ENCODE peak calls at places on chromosomes 1 and 21, in seven cellular contexts. H, N, L, W, X, Z and P are unnamed samples.

GRCh38 chr1:54132485-54132884 is 20.3 kb downstream of the CDCP2 start:
- DNase-seq in H (no peak), N (no peak), L (no peak), W (no peak), X (no peak), Z (peak), P (no peak)

GRCh38 chr1:21064057-21064456 is 112.6 kb downstream of the EIF4G3 start:
- DNase-seq in H (peak), N (no peak), L (no peak), W (no peak), X (no peak), Z (no peak), P (no peak)

GRCh38 chr1:3471356-3472087 is 17.1 kb downstream of the ARHGEF16 start:
- DNase-seq in H (peak), N (peak), L (peak), W (peak), X (no peak), Z (peak), P (no peak)

GRCh38 chr1:27496604-27497155 is 6.7 kb upstream of the WASF2 start:
- DNase-seq in H (peak), N (peak), L (no peak), W (peak), X (peak), Z (peak), P (peak)

GRCh38 chr1:110672001-110672752 is 2.6 kb downstream of the KCNA3 start:
- DNase-seq in H (peak), N (peak), L (no peak), W (peak), X (peak), Z (peak), P (no peak)

GRCh38 chr1:244460195-244460594 is 878 bp upstream of the CATSPERE start:
- DNase-seq in H (peak), N (peak), L (no peak), W (peak), X (no peak), Z (no peak), P (no peak)

GRCh38 chr1:45543599-45544417 is 6.8 kb upstream of the AKR1A1 start:
- DNase-seq in H (peak), N (no peak), L (no peak), W (peak), X (no peak), Z (no peak), P (no peak)

GRCh38 chr1:11531314-11531870 is 52.4 kb downstream of the DISP3 start:
- DNase-seq in H (peak), N (no peak), L (no peak), W (peak), X (no peak), Z (no peak), P (no peak)

GRCh38 chr1:155873860-155874259 is 14.5 kb downstream of the SYT11 start:
- DNase-seq in H (no peak), N (peak), L (no peak), W (no peak), X (no peak), Z (peak), P (no peak)

GRCh38 chr1:156025873-156026272 is 5.1 kb upstream of the SSR2 start:
- DNase-seq in H (peak), N (peak), L (peak), W (peak), X (no peak), Z (peak), P (no peak)

GRCh38 chr1:206511362-206512064 is 4.2 kb downstream of the RASSF5 start:
- DNase-seq in H (peak), N (no peak), L (no peak), W (peak), X (no peak), Z (no peak), P (no peak)

GRCh38 chr1:168628807-168629206 is 52.4 kb downstream of the XCL1 start:
- DNase-seq in H (peak), N (no peak), L (no peak), W (no peak), X (no peak), Z (peak), P (no peak)

GRCh38 chr1:234375672-234376071 is 2.4 kb downstream of the COA6 start:
- DNase-seq in H (no peak), N (no peak), L (no peak), W (no peak), X (no peak), Z (no peak), P (no peak)

GRCh38 chr21:14243461-14243860 is 27.5 kb downstream of the RBM11 start:
- DNase-seq in H (no peak), N (peak), L (no peak), W (no peak), X (no peak), Z (no peak), P (no peak)

GRCh38 chr1:8370046-8370881 is 52.4 kb downstream of the SLC45A1 start:
- DNase-seq in H (no peak), N (peak), L (peak), W (peak), X (no peak), Z (peak), P (no peak)

GRCh38 chr1:51837243-51837642 is 41.3 kb downstream of the NRDC start:
- DNase-seq in H (no peak), N (no peak), L (no peak), W (no peak), X (no peak), Z (no peak), P (no peak)

GRCh38 chr21:43909736-43910455 is 44.9 kb downstream of the AGPAT3 start:
- DNase-seq in H (no peak), N (no peak), L (no peak), W (no peak), X (no peak), Z (no peak), P (no peak)

GRCh38 chr1:212465311-212465710 is 32.6 kb downstream of the NENF start:
- DNase-seq in H (no peak), N (no peak), L (no peak), W (no peak), X (no peak), Z (no peak), P (no peak)

GRCh38 chr1:232873412-232873811 is 68.2 kb downstream of the MAP10 start:
- DNase-seq in H (no peak), N (no peak), L (no peak), W (no peak), X (no peak), Z (no peak), P (no peak)

GRCh38 chr1:198671136-198671535 is 32.3 kb downstream of the PTPRC start:
- DNase-seq in H (no peak), N (no peak), L (no peak), W (no peak), X (no peak), Z (no peak), P (no peak)

GRCh38 chr1:109950509-109950908 is 34.1 kb upstream of the AHCYL1 start:
- DNase-seq in H (no peak), N (no peak), L (no peak), W (no peak), X (no peak), Z (no peak), P (no peak)

GRCh38 chr1:192516776-192517297 is 58.7 kb upstream of the RGS1 start:
- DNase-seq in H (no peak), N (peak), L (no peak), W (no peak), X (no peak), Z (no peak), P (no peak)

GRCh38 chr21:43703068-43703880 is 15.7 kb upstream of the PDXK start:
- DNase-seq in H (peak), N (no peak), L (no peak), W (peak), X (no peak), Z (peak), P (peak)

GRCh38 chr1:17118268-17118667 is 983 bp downstream of the PADI2 start:
- DNase-seq in H (no peak), N (no peak), L (no peak), W (peak), X (no peak), Z (no peak), P (no peak)

GRCh38 chr1:112706505-112707216 is at the start of gene RHOC:
- DNase-seq in H (peak), N (peak), L (peak), W (peak), X (peak), Z (peak), P (no peak)

GRCh38 chr1:188117436-188117835 is 1288.7 kb downstream of the PLA2G4A start:
- DNase-seq in H (no peak), N (no peak), L (no peak), W (no peak), X (no peak), Z (no peak), P (no peak)

GRCh38 chr1:237166031-237166430 is 124.0 kb downstream of the RYR2 start:
- DNase-seq in H (no peak), N (no peak), L (no peak), W (no peak), X (no peak), Z (no peak), P (no peak)

GRCh38 chr1:53128401-53128800 is 14.0 kb downstream of the SLC1A7 start:
- DNase-seq in H (no peak), N (no peak), L (no peak), W (no peak), X (no peak), Z (no peak), P (no peak)

GRCh38 chr1:63327417-63328139 is 5.2 kb downstream of the FOXD3 start:
- DNase-seq in H (peak), N (peak), L (peak), W (peak), X (no peak), Z (peak), P (peak)

GRCh38 chr21:42009018-42009830 is 936 bp downstream of the ZBTB21 start:
- DNase-seq in H (peak), N (peak), L (peak), W (peak), X (peak), Z (peak), P (no peak)

GRCh38 chr1:25442178-25442577 is 11.5 kb downstream of the MACO1 start:
- DNase-seq in H (peak), N (no peak), L (no peak), W (no peak), X (no peak), Z (peak), P (no peak)

GRCh38 chr1:2441746-2442145 is 29.4 kb upstream of the PEX10 start:
- DNase-seq in H (no peak), N (no peak), L (no peak), W (no peak), X (no peak), Z (no peak), P (no peak)
- H3K27ac ChIP-seq in H (no peak), N (no peak), L (no peak), W (no peak), X (no peak), Z (no peak), P (no peak)

GRCh38 chr1:246106342-246106763 is 400.7 kb downstream of the SMYD3 start:
- DNase-seq in H (no peak), N (peak), L (no peak), W (no peak), X (no peak), Z (no peak), P (no peak)
- H3K27ac ChIP-seq in H (no peak), N (no peak), L (no peak), W (no peak), X (no peak), Z (no peak), P (no peak)

GRCh38 chr1:225413708-225414375 is 14.0 kb downstream of the LBR start:
- DNase-seq in H (peak), N (no peak), L (no peak), W (no peak), X (no peak), Z (no peak), P (no peak)
- H3K27ac ChIP-seq in H (no peak), N (no peak), L (no peak), W (no peak), X (no peak), Z (no peak), P (no peak)

GRCh38 chr1:30263888-30264671 is 459.3 kb downstream of the MATN1 start:
- DNase-seq in H (no peak), N (no peak), L (no peak), W (no peak), X (no peak), Z (no peak), P (no peak)

GRCh38 chr1:30265127-30266070 is 458.0 kb downstream of the MATN1 start:
- DNase-seq in H (no peak), N (no peak), L (no peak), W (no peak), X (no peak), Z (no peak), P (no peak)

GRCh38 chr1:30262158-30262557 is 461.2 kb downstream of the MATN1 start:
- DNase-seq in H (no peak), N (no peak), L (no peak), W (no peak), X (no peak), Z (no peak), P (no peak)

GRCh38 chr1:30264672-30265025 is 458.7 kb downstream of the MATN1 start:
- DNase-seq in H (no peak), N (no peak), L (no peak), W (no peak), X (no peak), Z (no peak), P (no peak)

DNA sequence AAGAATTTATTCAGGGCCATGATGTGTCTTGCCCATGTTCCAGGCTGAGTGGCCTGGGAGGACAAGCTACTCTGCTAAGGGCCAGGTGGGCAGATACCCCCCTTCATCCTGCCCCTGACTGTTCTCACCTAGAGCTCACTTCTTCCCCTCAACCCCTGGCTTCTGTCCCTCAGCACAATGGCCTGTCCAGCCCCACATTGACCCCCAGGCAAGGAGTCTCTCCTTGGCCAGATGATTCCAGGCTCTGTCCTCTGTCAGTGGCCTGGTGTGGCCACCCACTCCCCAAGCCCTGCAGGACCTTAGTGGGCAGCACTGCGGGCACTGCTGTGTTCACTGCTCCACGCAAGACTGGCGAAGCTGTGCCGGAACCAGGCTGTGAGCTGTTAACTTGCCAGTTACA is 460.0 kb downstream of the MATN1 start:
- DNase-seq in H (no peak), N (no peak), L (no peak), W (no peak), X (no peak), Z (no peak), P (no peak)
- H3K27ac ChIP-seq in H (no peak), N (peak), L (no peak), W (no peak), X (no peak), Z (no peak), P (no peak)

DNA sequence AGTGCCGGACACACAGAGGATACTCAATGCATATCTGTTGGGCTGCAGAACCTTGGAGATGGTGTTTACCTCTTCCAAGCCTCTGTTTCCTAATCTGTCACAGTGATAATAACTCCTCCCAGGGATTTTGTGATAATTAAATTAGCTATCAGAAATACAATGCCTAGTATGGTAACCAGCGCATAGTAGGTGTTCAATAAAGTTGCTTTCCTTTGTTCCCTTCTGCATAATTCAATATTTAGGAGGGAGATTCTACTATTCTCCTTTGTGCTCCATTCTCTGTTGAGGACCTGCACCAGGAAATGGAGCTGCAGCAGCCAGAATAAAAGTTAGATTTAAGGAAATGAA is 3.3 kb upstream of the CSF3R start:
- DNase-seq in H (no peak), N (no peak), L (no peak), W (no peak), X (no peak), Z (no peak), P (no peak)
- H3K27ac ChIP-seq in H (no peak), N (no peak), L (no peak), W (no peak), X (no peak), Z (no peak), P (peak)